ENCODE peak calls at places on chromosomes 6 and 20, in seven cellular contexts. B is SJSA1, M is lung, W is H9, T is uterus, N is tibial artery, S is endothelial cell of umbilical vein. K is an unnamed sample.

GRCh38 chr6:22363166-22363965 is 66.5 kb upstream of the PRL start:
- DNase-seq in B (no peak), M (no peak), W (no peak), T (no peak), N (no peak), S (peak), K (no peak)

GRCh38 chr6:139133272-139133671 is 1.6 kb upstream of the HECA start:
- DNase-seq in B (no peak), M (no peak), W (no peak), T (peak), N (no peak), S (no peak), K (no peak)

GRCh38 chr6:109336221-109336955 is 45.9 kb downstream of the CD164 start:
- DNase-seq in B (no peak), M (peak), W (no peak), T (no peak), N (peak), S (peak), K (no peak)

GRCh38 chr6:111985202-111985731 is 68.6 kb upstream of the CCN6 start:
- DNase-seq in B (peak), M (peak), W (peak), T (no peak), N (no peak), S (peak), K (no peak)

GRCh38 chr6:111377558-111378120 is 105.4 kb downstream of the REV3L start:
- DNase-seq in B (no peak), M (no peak), W (no peak), T (no peak), N (no peak), S (no peak), K (no peak)

GRCh38 chr6:12507641-12508040 is 208.9 kb upstream of the PHACTR1 start:
- DNase-seq in B (no peak), M (no peak), W (no peak), T (no peak), N (no peak), S (no peak), K (no peak)

GRCh38 chr20:62768815-62769287 is 27.4 kb upstream of the MRGBP start:
- DNase-seq in B (no peak), M (no peak), W (no peak), T (no peak), N (no peak), S (peak), K (no peak)

GRCh38 chr20:14924433-14924832 is 587.0 kb upstream of the FLRT3 start:
- DNase-seq in B (no peak), M (no peak), W (no peak), T (no peak), N (no peak), S (peak), K (no peak)

GRCh38 chr20:45315672-45316071 is 7.6 kb upstream of the MATN4 start:
- DNase-seq in B (no peak), M (no peak), W (no peak), T (no peak), N (no peak), S (no peak), K (no peak)

GRCh38 chr6:133337312-133337711 is 96.2 kb downstream of the EYA4 start:
- DNase-seq in B (no peak), M (no peak), W (no peak), T (no peak), N (no peak), S (no peak), K (no peak)

GRCh38 chr6:7505196-7505699 is 36.2 kb upstream of the DSP start:
- DNase-seq in B (no peak), M (peak), W (peak), T (no peak), N (no peak), S (peak), K (peak)

GRCh38 chr6:46734867-46735719 is at the start of gene PLA2G7:
- DNase-seq in B (no peak), M (no peak), W (peak), T (no peak), N (no peak), S (no peak), K (no peak)

GRCh38 chr6:168355716-168356522 is 36.3 kb upstream of the DACT2 start:
- DNase-seq in B (no peak), M (peak), W (peak), T (peak), N (no peak), S (no peak), K (no peak)

GRCh38 chr6:33728438-33728837 is 16.9 kb upstream of the UQCC2 start:
- DNase-seq in B (no peak), M (no peak), W (no peak), T (no peak), N (no peak), S (no peak), K (no peak)

GRCh38 chr6:134373282-134373922 is 55.5 kb upstream of the SGK1 start:
- DNase-seq in B (peak), M (no peak), W (no peak), T (peak), N (peak), S (peak), K (no peak)

GRCh38 chr20:3733119-3733995 is 872 bp downstream of the HSPA12B start:
- DNase-seq in B (no peak), M (no peak), W (no peak), T (no peak), N (no peak), S (no peak), K (no peak)

GRCh38 chr6:163338671-163339405 is 75.7 kb upstream of the QKI start:
- DNase-seq in B (peak), M (no peak), W (no peak), T (no peak), N (no peak), S (peak), K (peak)

GRCh38 chr6:83838727-83839126 is 14.4 kb upstream of the RIPPLY2 start:
- DNase-seq in B (no peak), M (no peak), W (no peak), T (no peak), N (no peak), S (no peak), K (no peak)

GRCh38 chr6:31379850-31380249 is 22.9 kb upstream of the HLA-B start:
- DNase-seq in B (no peak), M (no peak), W (no peak), T (no peak), N (no peak), S (no peak), K (no peak)

GRCh38 chr20:37275125-37275524 is 13.5 kb upstream of the GHRH start:
- DNase-seq in B (no peak), M (no peak), W (no peak), T (no peak), N (no peak), S (no peak), K (no peak)

GRCh38 chr20:37273988-37274387 is 12.4 kb upstream of the GHRH start:
- DNase-seq in B (no peak), M (no peak), W (no peak), T (no peak), N (no peak), S (no peak), K (no peak)

GRCh38 chr20:37277253-37277593 is 12.2 kb upstream of the MANBAL start:
- DNase-seq in B (no peak), M (no peak), W (no peak), T (no peak), N (no peak), S (no peak), K (no peak)

GRCh38 chr20:37278966-37279590 is 10.4 kb upstream of the MANBAL start:
- DNase-seq in B (no peak), M (no peak), W (no peak), T (no peak), N (no peak), S (no peak), K (no peak)

DNA sequence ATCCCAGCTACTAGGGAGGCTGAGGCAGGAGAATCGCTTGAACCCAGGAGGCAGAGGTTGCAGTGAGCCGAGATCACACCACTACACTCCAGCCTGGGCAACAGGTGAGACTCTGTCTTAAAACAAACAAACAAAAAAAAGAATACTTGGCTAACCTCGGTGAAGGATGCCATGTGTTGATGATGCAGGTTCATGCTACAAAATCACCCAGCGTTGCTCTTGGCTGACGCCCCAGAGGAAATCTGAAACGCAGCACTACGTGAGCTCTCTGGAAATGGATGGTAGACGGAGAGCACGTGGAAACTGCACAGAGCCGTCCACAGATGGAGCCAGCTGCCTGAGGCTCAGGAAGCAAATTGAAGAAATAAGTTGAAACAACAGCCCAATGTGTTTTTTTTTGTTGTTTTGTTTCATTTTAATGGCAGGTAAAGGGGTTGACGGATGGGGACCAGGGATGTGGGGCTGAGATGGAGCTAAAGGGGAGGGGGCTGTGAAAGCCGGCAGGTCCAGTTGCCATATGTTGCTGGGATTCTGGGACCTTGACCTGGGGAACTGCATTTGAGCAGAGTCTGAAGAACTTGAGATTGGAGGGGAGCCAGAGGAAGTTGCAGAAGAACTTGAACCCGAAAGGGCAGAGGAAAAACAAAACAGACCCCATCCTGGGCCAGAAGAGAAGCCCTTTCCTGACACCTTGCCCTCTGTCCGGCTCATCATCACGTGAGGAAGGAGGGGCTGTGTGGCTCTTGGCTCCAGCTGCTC is 12.8 kb upstream of the MANBAL start:
- DNase-seq in B (no peak), M (no peak), W (no peak), T (peak), N (peak), S (peak), K (peak)
- H3K27ac ChIP-seq in B (no peak), M (no peak), W (no peak), T (peak), N (peak), S (no peak), K (no peak)

DNA sequence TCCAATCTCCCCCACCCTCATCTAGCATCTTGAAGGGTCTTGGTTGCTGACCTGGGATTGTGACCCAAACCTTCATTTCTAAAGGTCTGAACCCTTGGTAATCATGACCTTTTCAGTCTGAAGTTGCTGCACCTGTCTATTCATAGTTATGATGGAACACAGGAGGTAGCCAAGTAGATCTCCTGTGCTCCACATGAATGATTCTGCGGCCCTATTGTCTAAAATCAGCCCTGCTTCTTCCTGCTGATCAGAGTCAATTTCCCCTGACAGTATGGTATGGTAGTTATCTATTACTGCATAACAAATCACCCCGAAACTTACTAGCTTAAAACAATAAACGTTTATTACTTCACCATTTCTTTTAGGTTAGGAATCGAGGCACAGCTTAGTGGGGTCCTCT is 9.0 kb downstream of the OR2B6 start:
- DNase-seq in B (no peak), M (no peak), W (no peak), T (no peak), N (no peak), S (no peak), K (no peak)
- H3K27ac ChIP-seq in B (no peak), M (no peak), W (no peak), T (no peak), N (no peak), S (no peak), K (no peak)

GRCh38 chr20:32763202-32763999 is 1.2 kb downstream of the DNMT3B start:
- DNase-seq in B (no peak), M (no peak), W (no peak), T (no peak), N (no peak), S (no peak), K (no peak)

GRCh38 chr20:32762754-32763201 is 593 bp downstream of the DNMT3B start:
- DNase-seq in B (no peak), M (no peak), W (no peak), T (no peak), N (no peak), S (no peak), K (no peak)

GRCh38 chr20:32761417-32761830 is 761 bp upstream of the DNMT3B start:
- DNase-seq in B (no peak), M (no peak), W (no peak), T (no peak), N (no peak), S (no peak), K (no peak)

GRCh38 chr20:32764000-32764960 is 2.1 kb downstream of the DNMT3B start:
- DNase-seq in B (no peak), M (no peak), W (peak), T (no peak), N (no peak), S (no peak), K (no peak)

DNA sequence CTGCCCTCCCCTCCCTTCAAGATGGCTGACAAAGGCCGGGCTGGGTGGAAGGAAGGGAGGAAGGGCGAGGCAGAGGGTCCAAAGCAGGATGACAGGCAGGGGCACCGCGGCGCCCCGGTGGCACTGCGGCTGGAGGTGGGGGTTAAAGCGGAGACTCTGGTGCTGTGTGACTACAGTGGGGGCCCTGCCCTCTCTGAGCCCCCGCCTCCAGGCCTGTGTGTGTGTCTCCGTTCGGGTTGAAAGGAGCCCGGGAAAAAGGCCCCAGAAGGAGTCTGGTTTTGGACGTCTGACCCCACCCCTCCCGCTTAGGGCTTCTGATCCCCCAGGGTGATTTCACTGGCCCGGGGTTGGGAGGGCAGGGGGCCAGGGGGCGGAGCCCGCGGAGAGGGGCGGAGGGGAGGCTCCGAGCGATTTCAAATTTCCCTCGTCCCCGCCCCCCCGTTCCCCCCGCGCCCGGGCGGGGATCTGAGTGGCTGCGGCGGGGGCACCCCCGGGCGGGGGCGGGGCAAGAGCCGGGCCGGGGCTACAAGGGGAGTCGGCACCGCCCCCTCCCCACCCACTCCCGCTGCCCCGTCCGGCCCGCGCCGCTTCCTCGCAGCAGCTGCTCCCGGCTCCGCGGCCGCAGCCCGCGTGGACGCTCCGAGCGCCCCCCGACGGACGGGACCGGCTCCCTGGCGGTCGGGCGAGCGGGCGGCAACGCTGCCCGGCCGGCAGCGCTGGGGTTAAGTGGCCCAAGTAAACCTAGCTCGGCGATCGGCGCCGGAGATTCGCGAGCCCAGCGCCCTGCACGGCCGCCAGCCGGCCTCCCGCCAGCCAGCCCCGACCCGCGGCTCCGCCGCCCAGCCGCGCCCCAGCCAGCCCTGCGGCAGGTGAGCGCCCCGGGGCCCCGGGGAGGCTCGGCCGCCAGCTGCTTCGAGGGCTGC is at the start of gene DNMT3B:
- DNase-seq in B (peak), M (peak), W (peak), T (peak), N (peak), S (peak), K (peak)
- H3K27ac ChIP-seq in B (peak), M (no peak), W (peak), T (no peak), N (peak), S (no peak), K (no peak)

DNA sequence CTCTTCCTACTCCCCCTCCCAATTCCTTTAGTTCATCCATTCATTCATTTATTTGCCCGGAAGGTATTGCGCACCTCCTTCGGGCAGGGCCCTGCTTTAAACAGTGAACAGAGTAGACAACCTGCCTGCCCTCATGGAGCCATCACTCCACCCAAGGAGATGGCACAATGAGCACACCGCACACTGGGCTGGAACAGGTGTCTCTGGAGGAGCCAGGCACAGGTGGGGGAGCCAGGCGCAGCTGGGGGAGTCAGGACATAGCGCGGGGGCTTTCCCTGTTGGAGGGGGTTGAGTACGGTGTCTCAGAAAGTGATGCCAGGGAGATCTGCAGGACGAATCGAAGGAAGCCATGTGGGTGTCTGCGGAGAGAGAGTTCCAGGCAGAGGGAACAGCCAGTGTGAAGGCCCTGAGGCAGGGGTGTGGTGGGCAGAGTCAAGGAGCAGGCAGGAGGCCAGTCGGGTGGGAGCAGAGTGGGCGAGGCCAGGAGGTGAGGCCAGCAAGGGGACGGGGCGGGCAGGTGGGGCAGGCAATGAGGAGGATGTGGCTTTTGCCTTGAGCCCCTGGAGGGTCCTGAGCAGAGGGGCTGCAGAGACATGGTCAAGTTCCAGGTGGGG is 46.4 kb downstream of the SNAI1 start:
- DNase-seq in B (no peak), M (no peak), W (no peak), T (no peak), N (no peak), S (no peak), K (no peak)
- H3K27ac ChIP-seq in B (peak), M (no peak), W (no peak), T (no peak), N (peak), S (peak), K (no peak)

GRCh38 chr6:3751019-3751729 is at the start of gene PXDC1:
- DNase-seq in B (no peak), M (no peak), W (peak), T (no peak), N (no peak), S (peak), K (no peak)
- H3K27ac ChIP-seq in B (peak), M (peak), W (no peak), T (peak), N (peak), S (peak), K (peak)

K was measured in caudate nucleus.